ENCODE peak calls at places on chromosomes 11 and 22, in ten cellular contexts. One of them, this sample, is unnamed.
A peak's percentile ranks its signal among the peaks of the same experiment; 100 is the strongest.

GRCh38 chr11:33835143-33835878 is 56.6 kb downstream of the LMO2 start:
- DNase-seq in A549: peak; percentile 69
- DNase-seq in AG09319: peak; percentile 14
- DNase-seq in GM23338: no peak
- DNase-seq in left ventricle myocardium inferior: no peak
- DNase-seq in WERI-Rb-1: no peak
- DNase-seq in psoas muscle: no peak
- DNase-seq in HepG2: peak; percentile 33
- DNase-seq in astrocyte of the cerebellum: peak; percentile 15
- DNase-seq in choroid plexus epithelial cell: peak; percentile 71
- DNase-seq in this sample: no peak

GRCh38 chr22:37337204-37337943 is 55.1 kb downstream of the CYTH4 start:
- DNase-seq in A549: peak; percentile 34
- DNase-seq in AG09319: no peak
- DNase-seq in GM23338: no peak
- DNase-seq in left ventricle myocardium inferior: no peak
- DNase-seq in WERI-Rb-1: no peak
- DNase-seq in psoas muscle: no peak
- DNase-seq in HepG2: no peak
- DNase-seq in astrocyte of the cerebellum: no peak
- DNase-seq in choroid plexus epithelial cell: no peak
- DNase-seq in this sample: no peak

GRCh38 chr22:50531546-50532352 is 1.9 kb upstream of the TYMP start:
- DNase-seq in A549: peak; percentile 75
- DNase-seq in AG09319: no peak
- DNase-seq in GM23338: peak; percentile 76
- DNase-seq in left ventricle myocardium inferior: peak; percentile 88
- DNase-seq in WERI-Rb-1: peak; percentile 65
- DNase-seq in psoas muscle: peak; percentile 84
- DNase-seq in HepG2: no peak
- DNase-seq in astrocyte of the cerebellum: no peak
- DNase-seq in choroid plexus epithelial cell: peak; percentile 73
- DNase-seq in this sample: peak; percentile 71

GRCh38 chr11:32210601-32211000 is 119.7 kb downstream of the RCN1 start:
- DNase-seq in A549: peak; percentile 39
- DNase-seq in AG09319: no peak
- DNase-seq in GM23338: no peak
- DNase-seq in left ventricle myocardium inferior: no peak
- DNase-seq in WERI-Rb-1: no peak
- DNase-seq in psoas muscle: no peak
- DNase-seq in HepG2: no peak
- DNase-seq in astrocyte of the cerebellum: no peak
- DNase-seq in choroid plexus epithelial cell: peak; percentile 22
- DNase-seq in this sample: no peak

GRCh38 chr11:122097419-122098001 is 18.5 kb downstream of the BLID start:
- DNase-seq in A549: no peak
- DNase-seq in AG09319: no peak
- DNase-seq in GM23338: peak; percentile 26
- DNase-seq in left ventricle myocardium inferior: no peak
- DNase-seq in WERI-Rb-1: no peak
- DNase-seq in psoas muscle: no peak
- DNase-seq in HepG2: no peak
- DNase-seq in astrocyte of the cerebellum: no peak
- DNase-seq in choroid plexus epithelial cell: peak; percentile 79
- DNase-seq in this sample: peak; percentile 21

GRCh38 chr11:73381589-73381988 is 5.4 kb downstream of the RELT start:
- DNase-seq in A549: no peak
- DNase-seq in AG09319: no peak
- DNase-seq in GM23338: no peak
- DNase-seq in left ventricle myocardium inferior: no peak
- DNase-seq in WERI-Rb-1: no peak
- DNase-seq in psoas muscle: no peak
- DNase-seq in HepG2: no peak
- DNase-seq in astrocyte of the cerebellum: no peak
- DNase-seq in choroid plexus epithelial cell: no peak
- DNase-seq in this sample: no peak

GRCh38 chr22:23183107-23183698 is 2.9 kb downstream of the BCR start:
- DNase-seq in A549: no peak
- DNase-seq in AG09319: peak; percentile 15
- DNase-seq in GM23338: peak; percentile 96
- DNase-seq in left ventricle myocardium inferior: peak; percentile 35
- DNase-seq in WERI-Rb-1: peak; percentile 88
- DNase-seq in psoas muscle: peak; percentile 37
- DNase-seq in HepG2: peak; percentile 47
- DNase-seq in astrocyte of the cerebellum: peak; percentile 36
- DNase-seq in choroid plexus epithelial cell: peak; percentile 76
- DNase-seq in this sample: peak; percentile 49

GRCh38 chr22:49724893-49725489 is 102.7 kb downstream of the BRD1 start:
- DNase-seq in A549: peak; percentile 49
- DNase-seq in AG09319: no peak
- DNase-seq in GM23338: no peak
- DNase-seq in left ventricle myocardium inferior: peak; percentile 46
- DNase-seq in WERI-Rb-1: peak; percentile 87
- DNase-seq in psoas muscle: peak; percentile 52
- DNase-seq in HepG2: peak; percentile 15
- DNase-seq in astrocyte of the cerebellum: no peak
- DNase-seq in choroid plexus epithelial cell: peak; percentile 62
- DNase-seq in this sample: peak; percentile 49

GRCh38 chr11:118633979-118634378 is 26.6 kb downstream of the PHLDB1 start:
- DNase-seq in A549: no peak
- DNase-seq in AG09319: no peak
- DNase-seq in GM23338: no peak
- DNase-seq in left ventricle myocardium inferior: no peak
- DNase-seq in WERI-Rb-1: no peak
- DNase-seq in psoas muscle: no peak
- DNase-seq in HepG2: no peak
- DNase-seq in astrocyte of the cerebellum: no peak
- DNase-seq in choroid plexus epithelial cell: no peak
- DNase-seq in this sample: no peak

GRCh38 chr11:5040876-5041275 is 5.5 kb upstream of the OR52J3 start:
- DNase-seq in A549: no peak
- DNase-seq in AG09319: no peak
- DNase-seq in GM23338: no peak
- DNase-seq in left ventricle myocardium inferior: no peak
- DNase-seq in WERI-Rb-1: no peak
- DNase-seq in psoas muscle: no peak
- DNase-seq in HepG2: no peak
- DNase-seq in astrocyte of the cerebellum: no peak
- DNase-seq in choroid plexus epithelial cell: no peak
- DNase-seq in this sample: no peak

GRCh38 chr11:47590026-47590861 is 3.8 kb downstream of the FAM180B start:
- DNase-seq in A549: no peak
- DNase-seq in AG09319: no peak
- DNase-seq in GM23338: peak; percentile 89
- DNase-seq in left ventricle myocardium inferior: no peak
- DNase-seq in WERI-Rb-1: no peak
- DNase-seq in psoas muscle: no peak
- DNase-seq in HepG2: no peak
- DNase-seq in astrocyte of the cerebellum: no peak
- DNase-seq in choroid plexus epithelial cell: no peak
- DNase-seq in this sample: peak; percentile 70

GRCh38 chr22:37663521-37664140 is 5.1 kb downstream of the PDXP start:
- DNase-seq in A549: no peak
- DNase-seq in AG09319: no peak
- DNase-seq in GM23338: no peak
- DNase-seq in left ventricle myocardium inferior: no peak
- DNase-seq in WERI-Rb-1: no peak
- DNase-seq in psoas muscle: no peak
- DNase-seq in HepG2: no peak
- DNase-seq in astrocyte of the cerebellum: no peak
- DNase-seq in choroid plexus epithelial cell: no peak
- DNase-seq in this sample: no peak

GRCh38 chr22:38317995-38318715 is 922 bp upstream of the CSNK1E start:
- DNase-seq in A549: peak; percentile 85
- DNase-seq in AG09319: no peak
- DNase-seq in GM23338: no peak
- DNase-seq in left ventricle myocardium inferior: peak; percentile 63
- DNase-seq in WERI-Rb-1: peak; percentile 63
- DNase-seq in psoas muscle: peak; percentile 74
- DNase-seq in HepG2: peak; percentile 77
- DNase-seq in astrocyte of the cerebellum: peak; percentile 76
- DNase-seq in choroid plexus epithelial cell: peak; percentile 86
- DNase-seq in this sample: peak; percentile 70

GRCh38 chr11:3939651-3940190 is 84.3 kb downstream of the STIM1 start:
- DNase-seq in A549: no peak
- DNase-seq in AG09319: no peak
- DNase-seq in GM23338: no peak
- DNase-seq in left ventricle myocardium inferior: no peak
- DNase-seq in WERI-Rb-1: no peak
- DNase-seq in psoas muscle: no peak
- DNase-seq in HepG2: no peak
- DNase-seq in astrocyte of the cerebellum: no peak
- DNase-seq in choroid plexus epithelial cell: peak; percentile 72
- DNase-seq in this sample: no peak

GRCh38 chr22:39472570-39473556 is 16.1 kb downstream of the MGAT3 start:
- DNase-seq in A549: no peak
- DNase-seq in AG09319: no peak
- DNase-seq in GM23338: no peak
- DNase-seq in left ventricle myocardium inferior: no peak
- DNase-seq in WERI-Rb-1: no peak
- DNase-seq in psoas muscle: no peak
- DNase-seq in HepG2: no peak
- DNase-seq in astrocyte of the cerebellum: no peak
- DNase-seq in choroid plexus epithelial cell: peak; percentile 73
- DNase-seq in this sample: no peak

GRCh38 chr11:15199693-15200092 is 85.0 kb downstream of the INSC start:
- DNase-seq in A549: no peak
- DNase-seq in AG09319: no peak
- DNase-seq in GM23338: no peak
- DNase-seq in left ventricle myocardium inferior: peak; percentile 58
- DNase-seq in WERI-Rb-1: no peak
- DNase-seq in psoas muscle: peak; percentile 60
- DNase-seq in HepG2: no peak
- DNase-seq in astrocyte of the cerebellum: no peak
- DNase-seq in choroid plexus epithelial cell: no peak
- DNase-seq in this sample: no peak

GRCh38 chr11:65262381-65262680 is 569 bp downstream of the POLA2 start:
- DNase-seq in A549: no peak
- DNase-seq in AG09319: no peak
- DNase-seq in GM23338: no peak
- DNase-seq in left ventricle myocardium inferior: no peak
- DNase-seq in WERI-Rb-1: no peak
- DNase-seq in psoas muscle: no peak
- DNase-seq in HepG2: no peak
- DNase-seq in astrocyte of the cerebellum: no peak
- DNase-seq in choroid plexus epithelial cell: no peak
- DNase-seq in this sample: no peak

GRCh38 chr22:38284042-38284402 is 11.2 kb upstream of the TMEM184B start:
- DNase-seq in A549: no peak
- DNase-seq in AG09319: peak; percentile 88
- DNase-seq in GM23338: no peak
- DNase-seq in left ventricle myocardium inferior: no peak
- DNase-seq in WERI-Rb-1: no peak
- DNase-seq in psoas muscle: no peak
- DNase-seq in HepG2: peak; percentile 65
- DNase-seq in astrocyte of the cerebellum: peak; percentile 87
- DNase-seq in choroid plexus epithelial cell: peak; percentile 95
- DNase-seq in this sample: no peak

GRCh38 chr11:67576742-67577475 is 6.7 kb upstream of the GSTP1 start:
- DNase-seq in A549: no peak
- DNase-seq in AG09319: no peak
- DNase-seq in GM23338: peak; percentile 54
- DNase-seq in left ventricle myocardium inferior: no peak
- DNase-seq in WERI-Rb-1: peak; percentile 74
- DNase-seq in psoas muscle: no peak
- DNase-seq in HepG2: no peak
- DNase-seq in astrocyte of the cerebellum: no peak
- DNase-seq in choroid plexus epithelial cell: no peak
- DNase-seq in this sample: no peak
- TF ChIP-seq CTCF in A549: no peak
- TF ChIP-seq CTCF in AG09319: no peak
- TF ChIP-seq CTCF in GM23338: peak; percentile 76
- TF ChIP-seq CTCF in left ventricle myocardium inferior: no peak
- TF ChIP-seq CTCF in WERI-Rb-1: peak; percentile 74
- TF ChIP-seq CTCF in psoas muscle: no peak
- TF ChIP-seq CTCF in HepG2: peak; percentile 68
- TF ChIP-seq CTCF in astrocyte of the cerebellum: no peak
- TF ChIP-seq CTCF in choroid plexus epithelial cell: peak; percentile 19
- TF ChIP-seq CTCF in this sample: no peak

GRCh38 chr11:63952570-63952969 is 13.8 kb downstream of the NAA40 start:
- DNase-seq in A549: no peak
- DNase-seq in AG09319: no peak
- DNase-seq in GM23338: no peak
- DNase-seq in left ventricle myocardium inferior: no peak
- DNase-seq in WERI-Rb-1: no peak
- DNase-seq in psoas muscle: no peak
- DNase-seq in HepG2: no peak
- DNase-seq in astrocyte of the cerebellum: no peak
- DNase-seq in choroid plexus epithelial cell: no peak
- DNase-seq in this sample: no peak

GRCh38 chr11:63961608-63962412 is 12.6 kb upstream of the COX8A start:
- DNase-seq in A549: peak; percentile 21
- DNase-seq in AG09319: no peak
- DNase-seq in GM23338: peak; percentile 55
- DNase-seq in left ventricle myocardium inferior: peak; percentile 26
- DNase-seq in WERI-Rb-1: no peak
- DNase-seq in psoas muscle: peak; percentile 43
- DNase-seq in HepG2: peak; percentile 46
- DNase-seq in astrocyte of the cerebellum: no peak
- DNase-seq in choroid plexus epithelial cell: peak; percentile 58
- DNase-seq in this sample: no peak

GRCh38 chr11:63958013-63958412 is 16.4 kb upstream of the COX8A start:
- DNase-seq in A549: no peak
- DNase-seq in AG09319: no peak
- DNase-seq in GM23338: no peak
- DNase-seq in left ventricle myocardium inferior: no peak
- DNase-seq in WERI-Rb-1: no peak
- DNase-seq in psoas muscle: no peak
- DNase-seq in HepG2: no peak
- DNase-seq in astrocyte of the cerebellum: no peak
- DNase-seq in choroid plexus epithelial cell: no peak
- DNase-seq in this sample: no peak
- TF ChIP-seq CTCF in A549: no peak
- TF ChIP-seq CTCF in AG09319: no peak
- TF ChIP-seq CTCF in GM23338: no peak
- TF ChIP-seq CTCF in left ventricle myocardium inferior: no peak
- TF ChIP-seq CTCF in WERI-Rb-1: no peak
- TF ChIP-seq CTCF in psoas muscle: no peak
- TF ChIP-seq CTCF in HepG2: no peak
- TF ChIP-seq CTCF in astrocyte of the cerebellum: no peak
- TF ChIP-seq CTCF in choroid plexus epithelial cell: no peak
- TF ChIP-seq CTCF in this sample: no peak

GRCh38 chr11:87043894-87044293 is 6.2 kb downstream of the TMEM135 start:
- DNase-seq in A549: no peak
- DNase-seq in AG09319: no peak
- DNase-seq in GM23338: no peak
- DNase-seq in left ventricle myocardium inferior: no peak
- DNase-seq in WERI-Rb-1: no peak
- DNase-seq in psoas muscle: no peak
- DNase-seq in HepG2: no peak
- DNase-seq in astrocyte of the cerebellum: no peak
- DNase-seq in choroid plexus epithelial cell: no peak
- DNase-seq in this sample: no peak

GRCh38 chr11:87046824-87047223 is 9.1 kb downstream of the TMEM135 start:
- DNase-seq in A549: no peak
- DNase-seq in AG09319: no peak
- DNase-seq in GM23338: no peak
- DNase-seq in left ventricle myocardium inferior: no peak
- DNase-seq in WERI-Rb-1: no peak
- DNase-seq in psoas muscle: no peak
- DNase-seq in HepG2: no peak
- DNase-seq in astrocyte of the cerebellum: no peak
- DNase-seq in choroid plexus epithelial cell: no peak
- DNase-seq in this sample: no peak
- TF ChIP-seq CTCF in A549: no peak
- TF ChIP-seq CTCF in AG09319: no peak
- TF ChIP-seq CTCF in GM23338: no peak
- TF ChIP-seq CTCF in left ventricle myocardium inferior: no peak
- TF ChIP-seq CTCF in WERI-Rb-1: no peak
- TF ChIP-seq CTCF in psoas muscle: no peak
- TF ChIP-seq CTCF in HepG2: no peak
- TF ChIP-seq CTCF in astrocyte of the cerebellum: no peak
- TF ChIP-seq CTCF in choroid plexus epithelial cell: no peak
- TF ChIP-seq CTCF in this sample: no peak

GRCh38 chr11:134432776-134433175 is 20.7 kb upstream of the B3GAT1 start:
- DNase-seq in A549: no peak
- DNase-seq in AG09319: no peak
- DNase-seq in GM23338: no peak
- DNase-seq in left ventricle myocardium inferior: no peak
- DNase-seq in WERI-Rb-1: no peak
- DNase-seq in psoas muscle: no peak
- DNase-seq in HepG2: no peak
- DNase-seq in astrocyte of the cerebellum: no peak
- DNase-seq in choroid plexus epithelial cell: no peak
- DNase-seq in this sample: no peak
- TF ChIP-seq CTCF in A549: no peak
- TF ChIP-seq CTCF in AG09319: no peak
- TF ChIP-seq CTCF in GM23338: no peak
- TF ChIP-seq CTCF in left ventricle myocardium inferior: no peak
- TF ChIP-seq CTCF in WERI-Rb-1: no peak
- TF ChIP-seq CTCF in psoas muscle: no peak
- TF ChIP-seq CTCF in HepG2: no peak
- TF ChIP-seq CTCF in astrocyte of the cerebellum: no peak
- TF ChIP-seq CTCF in choroid plexus epithelial cell: no peak
- TF ChIP-seq CTCF in this sample: no peak

This sample was measured in ovary.